ENCODE peak calls at places on chromosomes 13 and 19, in six cellular contexts. O is MCF 10A; S is putamen; E is activated naive CD4-positive, alpha-beta T cell; R is stimulated activated CD8-positive, alpha-beta memory T cell treated with anti-CD3 and anti-CD28 coated beads, Interleukin-15, amount 100 ng/mL, for 1 hour; H is H1. A is an unnamed sample.

GRCh38 chr19:40348961-40349507 is 539 bp downstream of the PLD3 start:
- DNase-seq in R (no peak), H (no peak), E (no peak), O (peak), S (no peak), A (peak)

GRCh38 chr13:114229486-114229885 is 5.2 kb upstream of the CDC16 start:
- DNase-seq in O (no peak), H (no peak), S (no peak), E (no peak), R (no peak), A (no peak)

GRCh38 chr19:54551950-54552912 is 21.4 kb upstream of the LILRA2 start:
- DNase-seq in E (no peak), H (no peak), O (no peak), S (no peak), R (no peak), A (no peak)

GRCh38 chr13:48264052-48264451 is 31.0 kb downstream of the ITM2B start:
- DNase-seq in R (no peak), O (no peak), H (no peak), S (no peak), E (no peak), A (no peak)

GRCh38 chr19:43625918-43626579 is 6.6 kb upstream of the ZNF428 start:
- DNase-seq in E (no peak), S (no peak), R (no peak), H (no peak), O (peak), A (peak)

GRCh38 chr19:19677579-19677978 is 8.9 kb downstream of the ZNF101 start:
- DNase-seq in R (no peak), S (no peak), H (no peak), O (no peak), E (no peak), A (no peak)

GRCh38 chr13:44259045-44260042 is 114.3 kb upstream of the SERP2 start:
- DNase-seq in S (no peak), O (peak), E (peak), H (no peak), R (peak), A (peak)

GRCh38 chr13:31786011-31786410 is 46.7 kb downstream of the RXFP2 start:
- DNase-seq in E (no peak), H (no peak), S (no peak), R (no peak), O (peak), A (peak)

GRCh38 chr13:31742102-31742695 is 2.9 kb downstream of the RXFP2 start:
- DNase-seq in H (peak), O (peak), E (peak), S (peak), R (peak), A (peak)

GRCh38 chr19:6976197-6976596 is 45.0 kb downstream of the MBD3L2B start:
- DNase-seq in E (no peak), H (no peak), O (no peak), R (no peak), S (no peak), A (no peak)

GRCh38 chr13:47463002-47463401 is 538.1 kb downstream of the SUCLA2 start:
- DNase-seq in E (no peak), R (no peak), S (no peak), H (no peak), O (no peak), A (no peak)

GRCh38 chr13:109575821-109576220 is 210.6 kb downstream of the IRS2 start:
- DNase-seq in O (no peak), H (no peak), E (no peak), R (no peak), S (no peak), A (no peak)

GRCh38 chr13:37138169-37138568 is 32.7 kb upstream of the CSNK1A1L start:
- DNase-seq in H (peak), O (peak), E (no peak), R (no peak), S (no peak), A (peak)

GRCh38 chr13:74774252-74774651 is 640.0 kb upstream of the KLF12 start:
- DNase-seq in O (peak), H (no peak), E (no peak), S (no peak), R (no peak), A (peak)

GRCh38 chr19:1181606-1182005 is 7.5 kb upstream of the SBNO2 start:
- DNase-seq in O (no peak), H (no peak), E (no peak), S (no peak), R (no peak), A (peak)

GRCh38 chr19:17001603-17002183 is 24.9 kb downstream of the CPAMD8 start:
- DNase-seq in O (no peak), R (peak), S (no peak), H (no peak), E (peak), A (no peak)

GRCh38 chr13:110949628-110950027 is 34.8 kb upstream of the ANKRD10 start:
- DNase-seq in R (no peak), S (no peak), H (no peak), O (no peak), E (no peak), A (no peak)

GRCh38 chr13:37526710-37527446 is 71.7 kb downstream of the POSTN start:
- DNase-seq in E (no peak), S (no peak), O (no peak), R (no peak), H (no peak), A (no peak)

GRCh38 chr13:62014299-62014698 is 598.6 kb upstream of the PCDH20 start:
- DNase-seq in H (no peak), E (no peak), O (peak), R (no peak), S (peak), A (peak)

GRCh38 chr13:89571676-89572075 is 1775.8 kb upstream of the MIR17HG start:
- DNase-seq in S (no peak), H (no peak), O (no peak), R (no peak), E (no peak), A (no peak)

GRCh38 chr13:99908129-99908805 is 63.3 kb downstream of the ZIC5 start:
- DNase-seq in O (no peak), H (no peak), E (no peak), S (no peak), R (no peak), A (no peak)

GRCh38 chr19:58021541-58022282 is 12.1 kb upstream of the ZSCAN1 start:
- DNase-seq in E (no peak), H (no peak), R (no peak), O (no peak), S (peak), A (peak)

A was measured in epithelial cell of esophagus.